ENCODE peak calls at places on chromosomes 11 and 22, in eight cellular contexts. W is heart right ventricle, F is AG09319, P is AG04450, Z is BE2C, J is cardiac muscle cell, S is A549, T is PC-9. V is an unnamed sample.

GRCh38 chr22:27603823-27604190 is 197.7 kb downstream of the MN1 start:
- DNase-seq in S (no peak), F (no peak), P (no peak), T (no peak), Z (no peak), J (peak; percentile 18), W (no peak), V (no peak)

GRCh38 chr11:75107187-75107586 is 10.5 kb upstream of the OR2AT4 start:
- DNase-seq in P (no peak), F (no peak), S (no peak), J (no peak), Z (no peak), T (no peak), W (no peak), V (no peak)

GRCh38 chr11:93085097-93085496 is 112.7 kb downstream of the SLC36A4 start:
- DNase-seq in S (no peak), F (peak; percentile 18), P (no peak), T (no peak), Z (no peak), J (no peak), W (no peak), V (no peak)

GRCh38 chr11:45266693-45267451 is 19.3 kb downstream of the SYT13 start:
- DNase-seq in F (no peak), S (no peak), Z (peak; percentile 34), J (no peak), P (no peak), W (no peak), T (no peak), V (peak; percentile 46)

GRCh38 chr11:106989056-106989455 is 29.2 kb downstream of the GUCY1A2 start:
- DNase-seq in S (no peak), P (no peak), W (no peak), Z (no peak), T (no peak), J (no peak), F (no peak), V (no peak)

GRCh38 chr22:23829845-23830372 is 8.9 kb downstream of the DERL3 start:
- DNase-seq in F (peak; percentile 84), Z (no peak), J (no peak), P (peak; percentile 77), T (no peak), W (no peak), S (no peak), V (no peak)

GRCh38 chr11:80686889-80687288 is 1246.1 kb upstream of the TENM4 start:
- DNase-seq in T (no peak), P (no peak), J (no peak), W (no peak), S (no peak), Z (no peak), F (no peak), V (no peak)

GRCh38 chr11:92628401-92629292 is 340.8 kb upstream of the MTNR1B start:
- DNase-seq in J (no peak), F (no peak), Z (no peak), S (no peak), P (no peak), T (no peak), W (no peak), V (no peak)

GRCh38 chr22:28759861-28760560 is 12.5 kb upstream of the CCDC117 start:
- DNase-seq in T (no peak), Z (no peak), S (no peak), W (no peak), J (no peak), P (no peak), F (no peak), V (no peak)

GRCh38 chr11:128575174-128575955 is 12.0 kb downstream of the ETS1 start:
- DNase-seq in S (no peak), W (no peak), T (no peak), F (no peak), J (no peak), Z (no peak), P (no peak), V (no peak)

GRCh38 chr11:7513210-7514098 is at the start of gene PPFIBP2:
- DNase-seq in S (peak; percentile 90), P (no peak), F (peak; percentile 44), Z (peak; percentile 72), T (peak; percentile 70), J (peak; percentile 89), W (peak; percentile 81), V (peak; percentile 80)

GRCh38 chr11:75242722-75243600 is 2.4 kb downstream of the TPBGL start:
- DNase-seq in W (no peak), F (no peak), P (no peak), J (no peak), Z (peak; percentile 4), T (no peak), S (no peak), V (peak; percentile 12)

GRCh38 chr11:29051935-29052334 is 943.7 kb downstream of the METTL15 start:
- DNase-seq in T (no peak), P (no peak), W (no peak), J (no peak), F (no peak), S (no peak), Z (no peak), V (no peak)

GRCh38 chr11:8870461-8871282 is 40.3 kb upstream of the AKIP1 start:
- DNase-seq in S (peak; percentile 58), F (peak; percentile 48), P (peak; percentile 29), Z (peak; percentile 59), T (peak; percentile 41), W (peak; percentile 59), J (peak; percentile 81), V (peak; percentile 69)

GRCh38 chr11:9265211-9266131 is at the start of gene DENND5A:
- DNase-seq in Z (peak; percentile 86), T (peak; percentile 57), P (peak; percentile 51), S (peak; percentile 98), J (peak; percentile 94), W (peak; percentile 90), F (peak; percentile 65), V (peak; percentile 93)

GRCh38 chr11:64850979-64851567 is 6.6 kb upstream of the CDC42BPG start:
- DNase-seq in J (no peak), Z (no peak), P (no peak), W (no peak), F (no peak), S (no peak), T (peak; percentile 76), V (no peak)

GRCh38 chr22:31238057-31238456 is 26.0 kb downstream of the LIMK2 start:
- DNase-seq in Z (no peak), F (no peak), W (no peak), T (no peak), S (no peak), P (no peak), J (no peak), V (no peak)

GRCh38 chr22:49934891-49935557 is 16.6 kb downstream of the CRELD2 start:
- DNase-seq in J (peak; percentile 54), F (peak; percentile 39), Z (peak; percentile 64), S (no peak), P (no peak), W (peak; percentile 91), T (peak; percentile 84), V (peak; percentile 67)

GRCh38 chr22:43171019-43171491 is 15.9 kb downstream of the TTLL12 start:
- DNase-seq in P (no peak), J (no peak), T (no peak), W (no peak), Z (no peak), S (no peak), F (no peak), V (no peak)
- TF ChIP-seq CTCF in P (no peak), J (no peak), T (no peak), W (no peak), Z (no peak), S (no peak), F (no peak), V (no peak)

GRCh38 chr11:67482736-67483497 is at the start of gene AIP:
- DNase-seq in Z (peak; percentile 99), W (peak; percentile 98), F (peak; percentile 90), J (peak; percentile 97), T (peak; percentile 98), P (peak; percentile 94), S (peak; percentile 99), V (peak; percentile 98)
- TF ChIP-seq CTCF in Z (no peak), W (peak; percentile 33), F (no peak), J (peak; percentile 12), T (peak; percentile 34), P (peak; percentile 29), S (no peak), V (peak; percentile 63)

DNA sequence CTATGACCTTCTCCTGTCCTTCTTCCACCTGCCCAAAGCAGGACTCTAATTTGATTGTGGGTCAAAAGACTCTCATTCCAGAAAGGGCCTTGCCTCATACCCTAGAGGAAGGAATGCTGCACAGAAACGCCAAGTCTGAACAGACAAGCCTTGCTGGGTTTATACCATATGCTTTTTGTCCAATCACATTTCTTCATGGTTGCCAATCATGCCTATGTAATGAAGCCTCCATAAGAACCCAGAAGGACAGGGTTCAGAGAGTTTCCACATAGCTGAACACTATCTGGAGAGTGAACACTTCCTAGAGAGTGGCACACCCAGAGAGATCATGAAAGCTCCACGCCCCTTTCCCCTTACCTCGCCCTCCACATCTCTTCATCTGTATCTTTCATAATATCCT is 4.8 kb upstream of the SAA2 start:
- DNase-seq in W (no peak), S (no peak), F (no peak), P (no peak), T (no peak), Z (no peak), J (no peak), V (no peak)
- TF ChIP-seq CTCF in W (no peak), S (no peak), F (no peak), P (no peak), T (peak; percentile 40), Z (no peak), J (no peak), V (no peak)

DNA sequence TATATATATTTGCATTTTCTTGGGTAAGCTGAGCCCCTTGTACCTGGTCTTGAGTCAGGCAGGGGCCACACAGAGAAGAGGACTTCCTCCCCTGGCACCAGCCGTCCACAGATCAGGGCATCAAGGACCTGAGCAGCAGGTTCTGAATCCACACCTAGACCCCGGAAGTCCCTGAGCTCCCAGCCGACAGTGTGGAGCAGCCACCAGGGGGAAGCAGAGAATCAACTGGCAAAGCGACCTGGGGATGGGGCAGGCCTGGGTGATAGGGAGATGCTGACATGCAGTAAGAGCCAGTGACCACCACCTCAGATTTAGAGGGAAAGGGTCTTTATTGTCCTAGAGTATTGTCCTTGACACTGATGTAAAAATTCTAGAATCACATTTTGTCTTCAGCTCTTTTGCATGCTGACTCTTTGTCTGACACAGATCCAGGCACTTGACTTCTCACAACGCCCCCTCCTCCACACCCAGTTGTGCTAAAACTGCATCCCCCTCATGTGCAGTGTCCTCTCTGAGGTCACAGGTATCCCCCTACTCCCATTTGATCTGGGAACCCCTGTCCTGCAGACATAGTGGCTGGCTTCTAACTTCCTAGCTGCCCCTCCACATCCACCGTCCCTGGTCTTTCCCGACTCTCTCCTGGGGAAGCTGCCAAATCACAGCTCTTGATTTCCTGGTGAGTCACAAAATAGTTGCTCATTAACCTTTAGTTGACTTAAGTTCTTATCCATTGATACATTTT is 109.3 kb downstream of the GGTLC2 start:
- DNase-seq in F (no peak), W (no peak), J (no peak), P (no peak), S (peak; percentile 74), T (peak; percentile 17), Z (peak; percentile 70), V (peak; percentile 83)
- TF ChIP-seq CTCF in F (peak; percentile 56), W (peak; percentile 61), J (peak; percentile 77), P (peak; percentile 63), S (peak; percentile 43), T (peak; percentile 67), Z (peak; percentile 83), V (peak; percentile 65)

DNA sequence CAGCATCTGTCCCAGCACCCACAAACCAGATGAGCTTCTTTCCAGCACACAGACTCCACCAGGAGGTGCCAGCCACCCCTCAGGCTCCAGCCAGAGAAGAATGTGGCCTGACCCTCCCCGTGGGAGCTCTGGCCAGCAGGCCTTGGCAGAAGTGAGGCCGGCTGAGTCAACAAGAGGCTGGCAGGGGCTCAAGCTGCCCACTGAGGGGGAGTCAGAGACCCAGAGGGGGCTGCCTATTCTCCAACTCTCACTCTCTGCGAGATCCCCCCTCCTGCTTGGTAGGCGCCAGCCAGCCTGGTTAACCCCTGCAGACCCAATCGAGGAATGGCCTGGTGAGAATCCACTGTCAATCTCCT is 10.6 kb upstream of the CDC42EP1 start:
- DNase-seq in W (no peak), Z (no peak), J (peak; percentile 37), P (no peak), S (no peak), F (no peak), T (peak; percentile 75), V (no peak)
- TF ChIP-seq CTCF in W (peak; percentile 53), Z (no peak), J (peak; percentile 54), P (peak; percentile 34), S (no peak), F (peak; percentile 47), T (peak; percentile 51), V (no peak)